ENCODE peak calls at places on chromosomes 16 and 17, in ten cellular contexts. Y is OCI-LY7; V is left lung; X is small intestine; C is mucosa of descending colon; K is cardiac muscle cell; A is BE2C; B is endothelial cell of umbilical vein; F is CD8-positive, alpha-beta memory T cell; Q is endodermal cell. Z is an unnamed sample.

GRCh38 chr17:9021158-9021984 is at the start of gene NTN1:
- DNase-seq in Y (peak; percentile 25), V (peak; percentile 85), X (peak; percentile 46), C (peak; percentile 59), K (peak; percentile 69), A (peak; percentile 15), B (no peak), F (peak; percentile 25), Q (peak; percentile 88), Z (peak; percentile 56)

GRCh38 chr16:54135361-54136275 is 151.0 kb downstream of the IRX3 start:
- DNase-seq in Y (no peak), V (no peak), X (no peak), C (no peak), K (no peak), A (no peak), B (peak; percentile 51), F (no peak), Q (no peak), Z (no peak)

GRCh38 chr17:8532021-8532420 is 96.3 kb downstream of the NDEL1 start:
- DNase-seq in Y (no peak), V (no peak), X (peak; percentile 92), C (no peak), K (peak; percentile 45), A (no peak), B (no peak), F (no peak), Q (peak; percentile 64), Z (no peak)

GRCh38 chr17:43871947-43872690 is 25.1 kb downstream of the CD300LG start:
- DNase-seq in Y (no peak), V (no peak), X (peak; percentile 91), C (peak; percentile 75), K (no peak), A (no peak), B (no peak), F (no peak), Q (peak; percentile 42), Z (no peak)

GRCh38 chr17:81191116-81191515 is 25.1 kb upstream of the AATK start:
- DNase-seq in Y (no peak), V (no peak), X (no peak), C (no peak), K (no peak), A (no peak), B (no peak), F (no peak), Q (no peak), Z (no peak)

GRCh38 chr16:85763616-85764015 is 12.7 kb upstream of the C16orf74 start:
- DNase-seq in Y (no peak), V (no peak), X (no peak), C (no peak), K (no peak), A (no peak), B (no peak), F (no peak), Q (no peak), Z (no peak)

GRCh38 chr16:13873835-13874438 is 46.0 kb upstream of the ERCC4 start:
- DNase-seq in Y (peak; percentile 23), V (no peak), X (no peak), C (no peak), K (peak; percentile 70), A (peak; percentile 19), B (peak; percentile 37), F (no peak), Q (peak; percentile 74), Z (no peak)

GRCh38 chr17:31857920-31858646 is 961 bp downstream of the COPRS start:
- DNase-seq in Y (no peak), V (no peak), X (peak; percentile 23), C (no peak), K (peak; percentile 3), A (no peak), B (no peak), F (no peak), Q (peak; percentile 48), Z (no peak)

GRCh38 chr16:67964477-67965131 is 3.8 kb downstream of the SLC12A4 start:
- DNase-seq in Y (no peak), V (no peak), X (no peak), C (no peak), K (no peak), A (no peak), B (no peak), F (no peak), Q (no peak), Z (no peak)

GRCh38 chr16:67966549-67967182 is 1.8 kb downstream of the SLC12A4 start:
- DNase-seq in Y (no peak), V (peak; percentile 78), X (no peak), C (no peak), K (no peak), A (no peak), B (peak; percentile 29), F (no peak), Q (peak; percentile 84), Z (no peak)

GRCh38 chr16:67967183-67967955 is 1.1 kb downstream of the SLC12A4 start:
- DNase-seq in Y (peak; percentile 58), V (no peak), X (no peak), C (no peak), K (peak; percentile 34), A (no peak), B (peak; percentile 37), F (no peak), Q (peak; percentile 70), Z (peak; percentile 24)

GRCh38 chr16:67967956-67968439 is 439 bp downstream of the SLC12A4 start:
- DNase-seq in Y (peak; percentile 41), V (peak; percentile 89), X (no peak), C (peak; percentile 59), K (no peak), A (no peak), B (peak; percentile 29), F (peak; percentile 25), Q (peak; percentile 67), Z (peak; percentile 23)

GRCh38 chr16:67965668-67966548 is 2.5 kb downstream of the SLC12A4 start:
- DNase-seq in Y (no peak), V (no peak), X (no peak), C (no peak), K (no peak), A (no peak), B (no peak), F (no peak), Q (no peak), Z (no peak)
- H3K4me1 ChIP-seq in Y (peaks cover 34% of the 10 kb centered on the region), V (peaks cover 74% of the 10 kb centered on the region), X (no peaks in the 10 kb centered on the region), C (peaks cover 22% of the 10 kb centered on the region), K (peaks cover 7% of the 10 kb centered on the region), A (peaks cover 10% of the 10 kb centered on the region), B (peaks cover 22% of the 10 kb centered on the region), F (peaks cover 17% of the 10 kb centered on the region), Q (peaks cover 16% of the 10 kb centered on the region), Z (peaks cover 14% of the 10 kb centered on the region)

GRCh38 chr16:68762996-68763756 is 26.1 kb downstream of the CDH1 start:
- DNase-seq in Y (no peak), V (no peak), X (no peak), C (no peak), K (no peak), A (no peak), B (no peak), F (no peak), Q (peak; percentile 80), Z (no peak)

GRCh38 chr16:68759062-68759461 is 22.0 kb downstream of the CDH1 start:
- DNase-seq in Y (no peak), V (no peak), X (no peak), C (no peak), K (no peak), A (no peak), B (no peak), F (no peak), Q (no peak), Z (no peak)

GRCh38 chr16:68756250-68757051 is 19.4 kb downstream of the CDH1 start:
- DNase-seq in Y (peak; percentile 18), V (peak; percentile 81), X (peak; percentile 98), C (peak; percentile 64), K (no peak), A (no peak), B (no peak), F (no peak), Q (no peak), Z (no peak)

GRCh38 chr16:68764866-68765265 is 27.8 kb downstream of the CDH1 start:
- DNase-seq in Y (no peak), V (no peak), X (no peak), C (no peak), K (no peak), A (no peak), B (no peak), F (no peak), Q (no peak), Z (no peak)

GRCh38 chr16:68760671-68761275 is 23.7 kb downstream of the CDH1 start:
- DNase-seq in Y (peak; percentile 16), V (no peak), X (peak; percentile 40), C (no peak), K (no peak), A (no peak), B (no peak), F (no peak), Q (no peak), Z (no peak)
- H3K4me1 ChIP-seq in Y (peaks cover 23% of the 10 kb centered on the region), V (peaks cover 19% of the 10 kb centered on the region), X (peaks cover 4% of the 10 kb centered on the region), C (peaks cover 19% of the 10 kb centered on the region), K (no peaks in the 10 kb centered on the region), A (no peaks in the 10 kb centered on the region), B (no peaks in the 10 kb centered on the region), F (no peaks in the 10 kb centered on the region), Q (no peaks in the 10 kb centered on the region), Z (no peaks in the 10 kb centered on the region)

GRCh38 chr16:17605784-17606183 is 135.0 kb upstream of the XYLT1 start:
- DNase-seq in Y (no peak), V (no peak), X (no peak), C (no peak), K (no peak), A (no peak), B (no peak), F (no peak), Q (no peak), Z (no peak)

GRCh38 chr16:17602678-17603077 is 131.9 kb upstream of the XYLT1 start:
- DNase-seq in Y (no peak), V (no peak), X (peak; percentile 5), C (no peak), K (no peak), A (no peak), B (no peak), F (no peak), Q (no peak), Z (no peak)

GRCh38 chr16:17606460-17606859 is 135.7 kb upstream of the XYLT1 start:
- DNase-seq in Y (no peak), V (no peak), X (no peak), C (no peak), K (no peak), A (no peak), B (no peak), F (no peak), Q (no peak), Z (no peak)

GRCh38 chr16:17607075-17607509 is 136.3 kb upstream of the XYLT1 start:
- DNase-seq in Y (no peak), V (no peak), X (peak; percentile 4), C (no peak), K (no peak), A (no peak), B (no peak), F (no peak), Q (no peak), Z (no peak)

GRCh38 chr16:17603614-17604013 is 132.9 kb upstream of the XYLT1 start:
- DNase-seq in Y (no peak), V (no peak), X (no peak), C (no peak), K (no peak), A (no peak), B (no peak), F (no peak), Q (no peak), Z (no peak)
- H3K4me1 ChIP-seq in Y (no peaks in the 10 kb centered on the region), V (no peaks in the 10 kb centered on the region), X (no peaks in the 10 kb centered on the region), C (no peaks in the 10 kb centered on the region), K (no peaks in the 10 kb centered on the region), A (no peaks in the 10 kb centered on the region), B (no peaks in the 10 kb centered on the region), F (peaks cover 9% of the 10 kb centered on the region), Q (no peaks in the 10 kb centered on the region), Z (peaks cover 7% of the 10 kb centered on the region)

GRCh38 chr17:75116681-75117080 is 6.9 kb downstream of the ARMC7 start:
- DNase-seq in Y (no peak), V (no peak), X (no peak), C (no peak), K (no peak), A (no peak), B (no peak), F (no peak), Q (no peak), Z (no peak)

GRCh38 chr17:75111777-75112176 is 2.0 kb downstream of the ARMC7 start:
- DNase-seq in Y (no peak), V (no peak), X (no peak), C (no peak), K (no peak), A (no peak), B (no peak), F (no peak), Q (no peak), Z (no peak)

GRCh38 chr17:75115545-75115944 is 5.8 kb downstream of the ARMC7 start:
- DNase-seq in Y (no peak), V (no peak), X (no peak), C (peak; percentile 21), K (no peak), A (no peak), B (no peak), F (no peak), Q (no peak), Z (no peak)

GRCh38 chr17:75110307-75110937 is 653 bp downstream of the ARMC7 start:
- DNase-seq in Y (peak; percentile 43), V (no peak), X (peak; percentile 51), C (peak; percentile 65), K (peak; percentile 35), A (no peak), B (no peak), F (no peak), Q (peak; percentile 90), Z (no peak)

DNA sequence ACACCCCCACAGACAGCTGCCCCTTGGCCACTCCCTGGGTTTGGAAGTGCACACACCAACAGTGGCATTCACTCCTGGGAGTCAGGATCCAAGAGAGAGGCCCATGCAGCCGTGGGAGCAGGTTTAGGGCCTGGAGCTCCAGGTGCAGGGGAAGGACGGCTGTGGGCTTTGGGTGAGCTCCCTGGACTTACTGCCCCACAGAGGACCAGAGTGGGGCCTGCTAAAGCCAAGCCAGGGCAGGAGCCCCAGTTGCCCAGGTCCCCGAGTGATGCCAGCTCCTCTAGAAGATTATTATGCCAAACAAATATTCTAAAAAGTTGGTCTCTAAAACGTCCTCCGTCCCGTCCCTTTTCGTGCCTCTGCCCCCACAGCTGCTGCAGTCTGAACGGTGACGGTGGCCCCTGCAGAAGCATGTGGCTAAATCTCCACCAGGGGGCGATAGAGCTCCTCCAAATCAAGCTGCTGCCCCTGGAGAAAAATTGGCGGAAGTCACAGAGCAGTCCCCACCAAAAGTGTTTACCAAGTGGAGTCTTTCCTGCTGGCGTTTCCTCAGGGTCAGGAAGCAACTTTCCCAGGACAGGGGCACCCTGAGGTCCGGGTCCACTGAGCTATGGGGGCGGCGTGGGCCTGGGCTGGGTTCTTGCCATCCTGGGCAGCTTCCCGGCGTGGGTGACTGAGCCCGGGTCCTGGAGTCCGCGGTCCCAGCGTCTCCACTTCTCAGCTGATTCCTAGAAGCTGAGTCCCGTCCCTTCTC is 4.2 kb downstream of the ARMC7 start:
- DNase-seq in Y (peak; percentile 96), V (peak; percentile 87), X (peak; percentile 95), C (peak; percentile 86), K (peak; percentile 93), A (peak; percentile 92), B (peak; percentile 85), F (peak; percentile 85), Q (peak; percentile 99), Z (peak; percentile 82)
- H3K4me1 ChIP-seq in Y (peaks cover 50% of the 10 kb centered on the region), V (peaks cover 67% of the 10 kb centered on the region), X (peaks cover 5% of the 10 kb centered on the region), C (peaks cover 44% of the 10 kb centered on the region), K (no peaks in the 10 kb centered on the region), A (no peaks in the 10 kb centered on the region), B (peaks cover 11% of the 10 kb centered on the region), F (peaks cover 24% of the 10 kb centered on the region), Q (peaks cover 2% of the 10 kb centered on the region), Z (peaks cover 20% of the 10 kb centered on the region)

Z was measured in naive thymus-derived CD4-positive, alpha-beta T cell.